ENCODE peak calls at places on chromosome X, in eight cellular contexts. K is K562, H is GM12865, J is esophagus muscularis mucosa, N is bronchial epithelial cell, L is epithelial cell of esophagus, P is dorsolateral prefrontal cortex, F is tibial artery. V is an unnamed sample.

GRCh38 chrX:115949900-115950822 is 220.4 kb upstream of the AGTR2 start:
- DNase-seq in K (no peak), L (no peak), H (no peak), P (peak), F (no peak), J (no peak), N (no peak), V (no peak)

GRCh38 chrX:69155786-69156520 is 9.3 kb downstream of the PJA1 start:
- DNase-seq in L (no peak), P (no peak), J (peak), F (no peak), N (no peak), H (no peak), K (no peak), V (peak)

GRCh38 chrX:53223955-53224859 is 800 bp downstream of the KDM5C start:
- DNase-seq in H (peak), F (no peak), P (no peak), N (peak), K (peak), L (peak), J (no peak), V (no peak)

GRCh38 chrX:25070038-25070437 is 54.3 kb upstream of the ARX start:
- DNase-seq in K (no peak), P (no peak), N (no peak), H (no peak), F (no peak), L (no peak), J (no peak), V (no peak)

GRCh38 chrX:3191821-3192220 is 150.6 kb downstream of the ARSF start:
- DNase-seq in F (no peak), L (no peak), K (no peak), H (no peak), J (no peak), P (no peak), N (no peak), V (no peak)

GRCh38 chrX:146863566-146863965 is 49.0 kb upstream of the CXorf51A start:
- DNase-seq in F (no peak), N (no peak), H (no peak), J (no peak), K (no peak), L (no peak), P (no peak), V (no peak)

GRCh38 chrX:109624641-109625311 is at the start of gene KCNE5:
- DNase-seq in L (no peak), F (no peak), H (no peak), K (no peak), J (no peak), N (no peak), P (no peak), V (no peak)

GRCh38 chrX:137313627-137314026 is 252.3 kb upstream of the ZIC3 start:
- DNase-seq in H (peak), J (no peak), K (no peak), L (no peak), P (no peak), N (no peak), F (no peak), V (no peak)

GRCh38 chrX:109344666-109345065 is 137.2 kb downstream of the GUCY2F start:
- DNase-seq in F (no peak), L (no peak), K (no peak), N (no peak), P (no peak), J (no peak), H (no peak), V (no peak)

GRCh38 chrX:133523526-133523925 is 108.2 kb upstream of the GPC4 start:
- DNase-seq in F (no peak), K (no peak), N (no peak), L (no peak), H (no peak), P (no peak), J (no peak), V (no peak)

GRCh38 chrX:19625612-19626011 is 110.3 kb upstream of the MAP3K15 start:
- DNase-seq in J (no peak), P (no peak), N (peak), L (peak), F (no peak), H (peak), K (no peak), V (no peak)

GRCh38 chrX:17814557-17814956 is 46.5 kb downstream of the RAI2 start:
- DNase-seq in K (no peak), N (peak), F (no peak), P (no peak), L (peak), H (no peak), J (no peak), V (no peak)

GRCh38 chrX:50103866-50104566 is 96.8 kb downstream of the AKAP4 start:
- DNase-seq in N (no peak), L (no peak), K (no peak), F (peak), H (no peak), P (no peak), J (no peak), V (no peak)

GRCh38 chrX:141439651-141440050 is 144.9 kb downstream of the SPANXA1 start:
- DNase-seq in K (no peak), L (no peak), P (no peak), H (no peak), N (no peak), F (no peak), J (no peak), V (no peak)

GRCh38 chrX:94058728-94059382 is 384.8 kb downstream of the FAM133A start:
- DNase-seq in H (no peak), J (no peak), P (no peak), K (peak), L (peak), N (peak), F (no peak), V (no peak)

GRCh38 chrX:73069365-73070035 is 9.8 kb downstream of the PABPC1L2A start:
- DNase-seq in J (no peak), F (no peak), P (no peak), L (no peak), H (no peak), K (no peak), N (no peak), V (no peak)

GRCh38 chrX:64908121-64908520 is 68.1 kb downstream of the ZC4H2 start:
- DNase-seq in J (no peak), P (no peak), F (no peak), N (no peak), L (no peak), K (no peak), H (no peak), V (no peak)

GRCh38 chrX:44062842-44063241 is 89.7 kb upstream of the NDP start:
- DNase-seq in N (peak), K (no peak), F (no peak), H (no peak), J (no peak), L (peak), P (no peak), V (no peak)

GRCh38 chrX:20595928-20596550 is 329.3 kb upstream of the RPS6KA3 start:
- DNase-seq in F (no peak), N (peak), L (peak), J (no peak), P (no peak), K (no peak), H (no peak), V (no peak)

GRCh38 chrX:15436220-15436619 is 52.0 kb upstream of the VEGFD start:
- DNase-seq in L (no peak), F (no peak), H (no peak), K (no peak), P (no peak), N (no peak), J (no peak), V (no peak)

GRCh38 chrX:12949927-12950656 is 24.8 kb upstream of the TMSB4X start:
- DNase-seq in F (peak), N (peak), K (peak), J (no peak), H (peak), P (peak), L (peak), V (no peak)

GRCh38 chrX:2351999-2352995 is 148.5 kb downstream of the DHRSX start:
- DNase-seq in L (peak), J (no peak), N (peak), P (peak), H (no peak), F (no peak), K (peak), V (no peak)

GRCh38 chrX:16869393-16870094 is 618 bp downstream of the RBBP7 start:
- DNase-seq in J (no peak), F (peak), L (peak), H (peak), K (peak), N (no peak), P (no peak), V (no peak)

GRCh38 chrX:143648705-143649104 is 12.8 kb upstream of the SLITRK4 start:
- DNase-seq in P (no peak), J (no peak), F (peak), L (peak), K (no peak), H (peak), N (peak), V (no peak)

GRCh38 chrX:100946521-100946920 is 17.8 kb upstream of the XKRX start:
- DNase-seq in P (no peak), H (no peak), K (no peak), N (no peak), J (no peak), F (no peak), L (no peak), V (no peak)

GRCh38 chrX:100944601-100945000 is 15.9 kb upstream of the XKRX start:
- DNase-seq in J (no peak), K (no peak), N (no peak), H (no peak), F (no peak), P (no peak), L (no peak), V (no peak)

GRCh38 chrX:100948557-100948956 is 19.8 kb upstream of the XKRX start:
- DNase-seq in L (no peak), H (no peak), J (no peak), P (no peak), N (no peak), K (no peak), F (no peak), V (no peak)
- TF ChIP-seq CTCF in L (no peak), H (no peak), J (no peak), P (no peak), N (no peak), K (no peak), F (no peak), V (no peak)

GRCh38 chrX:80026116-80026515 is 11.6 kb downstream of the TBX22 start:
- DNase-seq in P (no peak), J (no peak), K (no peak), L (no peak), F (no peak), N (no peak), H (no peak), V (no peak)

GRCh38 chrX:80021611-80022010 is 7.1 kb downstream of the TBX22 start:
- DNase-seq in H (no peak), K (no peak), N (no peak), P (no peak), J (no peak), L (no peak), F (no peak), V (no peak)

DNA sequence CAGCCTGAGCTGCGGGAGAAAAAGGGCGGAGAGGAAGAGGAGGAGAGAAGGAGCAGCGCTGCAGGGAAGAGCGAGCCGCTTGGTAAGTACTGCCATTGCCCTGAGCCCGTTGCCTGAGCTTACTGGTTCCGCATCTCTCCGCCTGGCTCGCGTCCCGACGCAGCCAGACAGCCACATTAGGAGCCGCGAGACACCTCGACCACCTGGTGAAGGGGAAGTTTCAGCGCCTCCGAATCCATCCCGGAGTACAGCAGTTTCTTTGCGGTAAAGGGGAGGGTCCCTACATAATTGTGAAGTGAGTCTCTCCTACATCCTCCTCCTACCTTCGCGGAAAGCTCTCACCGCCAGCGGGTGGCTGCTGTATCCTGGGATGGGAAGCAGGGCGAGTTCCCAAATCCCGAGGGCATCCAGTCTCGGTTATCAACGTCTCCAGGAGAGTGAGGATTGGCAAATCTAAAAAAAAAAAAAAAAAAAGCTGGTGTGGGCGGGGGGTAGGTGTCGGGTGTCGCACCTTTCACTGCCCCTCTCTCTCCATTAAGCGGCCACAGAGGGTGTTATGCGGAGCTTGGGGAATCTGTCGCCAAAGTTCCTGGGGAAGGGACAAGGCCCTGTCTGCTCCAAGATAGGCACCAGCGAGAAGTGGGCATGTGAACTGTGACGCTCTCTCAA is 7.9 kb downstream of the TBX22 start:
- DNase-seq in N (no peak), K (no peak), P (no peak), J (no peak), L (no peak), F (no peak), H (no peak), V (no peak)
- H3K4me3 ChIP-seq in N (no peak), K (no peak), P (peak), J (peak), L (no peak), F (peak), H (no peak), V (no peak)

GRCh38 chrX:148552775-148553174 is 52.4 kb downstream of the AFF2 start:
- DNase-seq in J (no peak), N (no peak), P (no peak), L (peak), K (peak), H (peak), F (no peak), V (no peak)
- TF ChIP-seq CTCF in J (no peak), N (peak), P (no peak), L (peak), K (peak), H (peak), F (no peak), V (no peak)

DNA sequence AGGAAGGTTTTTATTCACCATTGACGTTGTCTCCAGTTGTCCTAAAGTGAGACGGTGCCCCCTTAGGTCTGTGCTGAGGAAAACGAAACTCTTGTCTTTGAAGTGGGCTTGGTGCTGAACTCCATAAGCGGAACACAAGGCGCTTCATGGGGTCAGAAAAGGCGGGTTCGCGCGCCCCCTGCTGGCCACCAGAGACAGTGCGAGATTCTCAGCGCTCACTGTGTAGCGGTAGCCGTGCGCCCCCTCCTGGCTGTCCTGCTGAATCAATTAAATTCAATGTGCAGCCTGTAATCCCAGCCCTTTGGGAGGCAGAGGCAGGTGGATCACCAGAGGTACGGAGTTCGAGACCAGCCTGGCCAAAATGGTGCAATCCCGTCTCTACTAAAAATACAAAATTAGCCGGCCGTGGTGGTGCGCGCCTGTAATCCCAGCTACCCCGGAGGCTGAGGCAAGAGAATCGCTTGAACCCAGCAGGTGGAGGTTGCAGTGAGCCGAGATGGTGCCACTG is 64.1 kb downstream of the RLIM start:
- DNase-seq in L (peak), J (peak), H (peak), F (peak), P (peak), K (peak), N (peak), V (peak)
- H3K4me3 ChIP-seq in L (no peak), J (no peak), H (no peak), F (no peak), P (no peak), K (no peak), N (no peak), V (peak)

GRCh38 chrX:139204576-139204902 is 326.0 kb upstream of the F9 start:
- DNase-seq in N (no peak), K (no peak), P (no peak), H (no peak), J (no peak), F (no peak), L (no peak), V (no peak)

GRCh38 chrX:139200793-139201192 is 329.7 kb upstream of the F9 start:
- DNase-seq in N (peak), L (peak), H (no peak), P (no peak), F (no peak), K (no peak), J (no peak), V (no peak)

GRCh38 chrX:139203681-139204575 is 326.6 kb upstream of the F9 start:
- DNase-seq in K (peak), H (peak), J (no peak), L (peak), F (no peak), N (no peak), P (no peak), V (no peak)

GRCh38 chrX:139201924-139202323 is 328.6 kb upstream of the F9 start:
- DNase-seq in F (no peak), P (no peak), K (no peak), N (peak), J (no peak), L (peak), H (no peak), V (no peak)

DNA sequence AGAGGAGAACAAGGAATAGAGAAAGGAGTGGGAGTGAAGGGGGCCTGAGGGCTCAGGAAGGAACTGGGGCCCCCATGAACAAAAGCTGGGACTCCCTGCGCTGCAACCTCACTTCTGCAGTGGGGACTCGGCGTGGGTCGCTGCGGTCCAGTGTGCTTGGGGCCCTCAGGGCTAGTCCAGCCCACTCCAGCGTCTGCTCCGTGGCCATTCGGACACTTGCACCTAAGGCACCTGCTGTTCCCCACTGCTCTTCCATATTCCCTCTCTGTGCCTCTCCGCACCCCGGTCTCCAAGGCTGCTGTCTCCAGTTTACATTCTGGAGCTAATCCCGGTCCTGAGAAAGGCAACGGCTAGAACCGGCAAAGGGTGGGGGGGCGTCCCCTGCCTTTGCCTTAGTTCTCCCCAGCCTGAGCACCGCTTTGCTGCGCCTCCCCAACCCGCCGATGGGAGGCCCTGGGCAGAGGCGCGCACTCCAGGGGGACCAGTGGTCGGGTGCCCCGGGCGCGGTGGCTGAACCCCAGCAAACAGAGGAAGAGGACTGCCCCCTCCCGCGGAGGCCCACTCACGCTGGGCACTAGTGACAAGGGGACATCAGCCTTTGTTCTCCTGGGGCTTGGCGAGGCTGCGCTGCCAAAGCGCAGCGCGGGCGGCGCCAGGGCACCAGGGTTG is 327.7 kb upstream of the F9 start:
- DNase-seq in J (no peak), F (no peak), H (no peak), K (no peak), L (no peak), N (no peak), P (no peak), V (no peak)
- TF ChIP-seq CTCF in J (no peak), F (no peak), H (no peak), K (no peak), L (no peak), N (no peak), P (no peak), V (no peak)

GRCh38 chrX:107934262-107934661 is 47.9 kb downstream of the TEX13B start:
- DNase-seq in J (no peak), P (no peak), H (no peak), L (no peak), F (no peak), K (no peak), N (no peak), V (no peak)

GRCh38 chrX:107940095-107940494 is 42.1 kb downstream of the TEX13B start:
- DNase-seq in P (no peak), H (no peak), F (no peak), L (no peak), J (no peak), K (no peak), N (no peak), V (no peak)

GRCh38 chrX:107935200-107935599 is 47.0 kb downstream of the TEX13B start:
- DNase-seq in J (no peak), H (no peak), P (no peak), F (no peak), K (no peak), N (peak), L (peak), V (no peak)

GRCh38 chrX:107935664-107936433 is 46.3 kb downstream of the TEX13B start:
- DNase-seq in H (no peak), P (no peak), F (no peak), J (no peak), N (peak), L (peak), K (no peak), V (no peak)

DNA sequence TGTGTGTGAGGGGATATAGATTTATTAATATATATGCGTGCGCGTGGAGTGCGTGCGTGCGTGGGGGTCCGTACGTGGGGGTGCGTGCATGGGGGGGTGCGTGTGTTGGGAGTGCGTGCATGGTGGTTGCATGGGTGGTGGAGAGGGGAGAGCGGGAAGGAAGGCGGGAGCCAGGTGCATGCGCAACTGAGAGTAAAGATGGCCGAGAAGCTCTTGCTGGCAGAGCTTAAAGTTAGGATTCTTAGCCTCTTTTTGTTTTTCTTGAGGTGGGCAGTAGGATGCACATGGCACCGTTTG is 45.8 kb downstream of the TEX13B start:
- DNase-seq in L (peak), F (no peak), J (no peak), N (no peak), H (no peak), P (no peak), K (no peak), V (no peak)
- H3K4me3 ChIP-seq in L (peak), F (no peak), J (no peak), N (peak), H (no peak), P (no peak), K (no peak), V (no peak)

GRCh38 chrX:41561045-41561444 is 113.9 kb downstream of the NYX start:
- DNase-seq in F (peak), P (no peak), L (peak), N (peak), H (peak), K (peak), J (no peak), V (no peak)

GRCh38 chrX:41559662-41560061 is 112.5 kb downstream of the NYX start:
- DNase-seq in K (peak), P (no peak), N (no peak), F (no peak), L (peak), J (no peak), H (no peak), V (no peak)

GRCh38 chrX:41556958-41557357 is 109.8 kb downstream of the NYX start:
- DNase-seq in F (no peak), K (no peak), L (no peak), N (no peak), H (peak), P (no peak), J (no peak), V (no peak)

GRCh38 chrX:41559235-41559634 is 112.1 kb downstream of the NYX start:
- DNase-seq in P (no peak), J (no peak), L (no peak), F (no peak), H (no peak), N (no peak), K (no peak), V (no peak)

DNA sequence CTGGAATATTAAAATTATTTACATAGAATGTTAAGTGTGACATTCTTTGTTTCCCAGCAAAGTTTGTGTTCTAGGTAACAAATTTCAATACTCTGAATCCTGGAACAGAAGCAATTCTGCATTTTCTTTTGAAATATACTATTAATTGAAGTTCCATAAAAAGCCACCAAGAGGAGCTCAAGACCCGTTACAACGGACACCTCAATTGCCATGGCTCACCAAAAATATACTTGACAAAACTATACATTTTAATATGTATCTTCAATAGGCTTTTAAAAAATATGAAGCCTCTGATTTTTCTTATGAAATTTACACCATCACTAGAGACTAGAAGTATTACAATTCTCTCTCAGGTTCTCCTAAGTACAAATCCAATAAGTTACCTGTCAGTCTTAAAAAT is 111.4 kb downstream of the NYX start:
- DNase-seq in K (peak), F (no peak), L (peak), J (no peak), P (no peak), H (peak), N (no peak), V (no peak)
- TF ChIP-seq CTCF in K (peak), F (peak), L (peak), J (peak), P (peak), H (peak), N (no peak), V (peak)

V was measured in vagina.